ENCODE peak calls at places on chromosomes 12 and 14, in four cellular contexts. P is right cardiac atrium, W is Peyer's patch, S is transverse colon. R is an unnamed sample. For H3K4me1, the result is how much of the 10 kb centered on the place peaks cover.

GRCh38 chr12:24407884-24408283 is 458.4 kb upstream of the SOX5 start:
- DNase-seq in P (no peak), W (no peak), S (no peak), R (no peak)

GRCh38 chr14:69141550-69141949 is 11.4 kb downstream of the DCAF5 start:
- DNase-seq in P (no peak), W (no peak), S (no peak), R (no peak)

GRCh38 chr14:65879218-65880009 is 466.9 kb downstream of the FUT8 start:
- DNase-seq in P (no peak), W (no peak), S (no peak), R (no peak)

GRCh38 chr12:12582895-12583303 is 20.2 kb upstream of the DUSP16 start:
- DNase-seq in P (no peak), W (no peak), S (no peak), R (no peak)

GRCh38 chr12:1865284-1865866 is 45.0 kb downstream of the LRTM2 start:
- DNase-seq in P (no peak), W (no peak), S (no peak), R (no peak)

GRCh38 chr12:123761841-123762714 is at the start of gene DNAH10:
- DNase-seq in P (peak), W (peak), S (peak), R (peak)

GRCh38 chr14:62077676-62078261 is 315.5 kb downstream of the SNAPC1 start:
- DNase-seq in P (no peak), W (no peak), S (no peak), R (no peak)

GRCh38 chr14:99850705-99851104 is 57.5 kb downstream of the EML1 start:
- DNase-seq in P (no peak), W (no peak), S (no peak), R (no peak)

GRCh38 chr12:78885466-78885865 is 20.9 kb downstream of the SYT1 start:
- DNase-seq in P (no peak), W (no peak), S (no peak), R (no peak)
- H3K4me1 ChIP-seq in P (under half), W (under half), S (under half), R (under half)

GRCh38 chr12:113065126-113066007 is 8.8 kb downstream of the DTX1 start:
- DNase-seq in P (no peak), W (no peak), S (no peak), R (no peak)
- H3K4me3 ChIP-seq in P (no peak), W (no peak), S (no peak), R (no peak)

GRCh38 chr12:122097641-122098364 is 19.2 kb downstream of the MLXIP start:
- DNase-seq in P (peak), W (peak), S (peak), R (peak)
- H3K4me1 ChIP-seq in P (under half), W (under half), S (half or more), R (under half)

DNA sequence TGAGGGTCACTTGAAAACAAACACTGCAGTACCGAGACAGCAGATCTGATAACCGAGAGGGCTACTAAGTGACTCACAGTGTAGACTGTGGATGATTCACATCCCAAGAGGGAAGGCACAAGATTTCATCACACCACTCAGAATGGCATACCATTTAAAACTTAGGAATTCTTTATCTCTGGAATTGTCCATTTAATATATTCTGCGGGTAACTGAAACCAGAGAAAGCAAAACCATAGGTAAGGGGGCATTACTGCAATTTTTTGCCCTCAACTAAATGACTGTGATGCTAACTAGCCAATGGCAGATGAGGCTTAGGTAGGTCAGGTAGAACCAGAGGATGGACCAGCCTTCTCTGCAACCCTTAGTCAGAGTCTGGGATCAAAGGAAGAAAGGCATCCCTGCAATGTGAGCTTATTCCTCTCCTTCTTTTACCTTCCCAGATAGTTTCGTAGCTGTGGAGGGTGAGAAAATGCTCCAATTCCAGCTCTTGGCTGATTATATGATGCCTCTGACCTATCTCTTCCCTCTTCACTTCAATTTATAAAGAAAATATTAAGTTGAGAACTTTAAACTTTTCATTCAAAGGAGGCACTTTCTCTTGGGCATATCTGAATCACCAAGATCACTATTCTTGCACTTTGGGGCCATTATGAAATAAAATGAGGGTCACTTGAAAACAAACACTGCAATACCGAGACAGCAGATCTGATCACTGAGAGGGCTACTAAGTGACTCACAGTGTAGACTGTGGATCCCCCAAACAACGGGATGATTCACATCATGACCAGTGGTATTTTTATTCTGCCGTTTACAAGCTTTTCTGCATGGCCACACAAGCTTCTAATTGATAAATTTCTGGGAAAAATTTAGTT is 6.8 kb downstream of the ART4 start:
- DNase-seq in P (no peak), W (no peak), S (no peak), R (no peak)
- H3K4me3 ChIP-seq in P (peak), W (no peak), S (no peak), R (no peak)

DNA sequence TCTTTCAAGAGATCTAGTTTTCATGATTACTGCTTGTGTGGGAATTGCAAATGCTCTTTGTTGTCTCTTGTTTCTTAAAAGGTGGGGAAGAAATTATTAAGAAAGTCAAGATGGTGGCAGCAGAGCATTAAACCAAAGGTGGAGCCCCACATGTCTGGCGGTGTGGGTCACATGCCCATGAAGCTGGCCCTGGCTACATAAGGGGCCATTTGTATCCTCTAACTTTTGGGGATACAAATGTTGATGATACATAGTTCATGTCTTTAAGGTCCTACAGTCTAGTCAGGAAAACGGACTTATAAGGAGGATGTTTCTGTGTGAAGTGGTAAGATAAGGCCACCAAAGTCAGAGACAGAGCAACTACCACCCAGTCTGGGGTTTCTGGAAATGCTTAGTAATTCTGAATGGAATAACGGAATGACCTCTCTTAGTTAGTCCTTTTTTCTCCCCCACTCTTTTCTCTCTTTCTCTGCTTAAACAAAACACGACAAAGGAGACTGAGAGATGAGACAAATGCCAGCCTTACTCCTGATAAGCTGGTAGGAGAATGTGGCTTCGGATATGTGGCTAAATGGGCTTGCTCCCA is 39.9 kb upstream of the PTHLH start:
- DNase-seq in P (no peak), W (no peak), S (no peak), R (no peak)
- H3K4me1 ChIP-seq in P (under half), W (under half), S (under half), R (under half)

DNA sequence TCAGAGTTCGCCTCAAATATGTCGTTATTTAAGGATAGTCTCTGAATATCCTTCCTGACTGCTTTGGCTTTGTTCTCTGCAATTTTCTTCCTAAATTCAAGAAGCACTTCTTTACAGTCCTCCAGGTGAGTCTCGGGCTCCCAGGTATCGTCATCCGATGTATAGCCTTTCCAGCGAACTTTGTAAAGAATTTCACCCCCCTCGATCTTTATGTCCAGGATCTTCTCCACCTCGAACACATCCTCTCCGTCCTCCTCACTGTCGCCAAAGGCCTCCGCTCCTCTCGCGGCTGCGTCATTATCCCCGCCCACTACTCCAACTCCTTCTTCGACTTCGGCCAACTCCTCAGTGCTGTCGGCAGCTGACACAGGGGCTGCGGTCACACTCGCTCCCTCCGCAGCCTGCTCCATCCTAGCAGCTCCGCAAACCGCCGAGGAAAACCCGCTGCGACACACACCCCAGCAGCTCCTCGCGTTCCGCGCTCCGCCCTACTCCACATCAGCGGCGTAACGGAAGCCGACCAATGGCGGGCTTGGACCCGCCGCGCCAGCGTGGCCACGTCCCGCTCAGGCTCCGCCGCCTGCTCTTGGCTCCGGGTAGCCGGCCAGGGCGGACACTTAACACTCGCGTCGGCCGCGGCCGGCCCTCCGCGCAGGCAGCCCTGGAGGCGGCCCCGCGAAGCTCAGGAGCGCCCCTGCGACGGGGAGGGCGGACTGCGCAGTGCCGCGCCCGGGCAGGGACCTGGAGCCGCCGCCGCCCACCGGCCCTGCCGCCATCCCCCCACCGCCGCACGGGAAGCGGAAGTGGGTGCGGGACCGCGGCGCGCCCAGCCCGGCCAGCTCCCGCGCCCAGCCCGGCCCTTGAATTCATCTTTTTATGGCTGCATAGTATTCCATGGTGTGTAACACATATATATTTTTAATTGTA is 4.1 kb downstream of the CD163L1 start:
- DNase-seq in P (peak), W (peak), S (peak), R (peak)
- H3K4me3 ChIP-seq in P (peak), W (peak), S (peak), R (peak)

DNA sequence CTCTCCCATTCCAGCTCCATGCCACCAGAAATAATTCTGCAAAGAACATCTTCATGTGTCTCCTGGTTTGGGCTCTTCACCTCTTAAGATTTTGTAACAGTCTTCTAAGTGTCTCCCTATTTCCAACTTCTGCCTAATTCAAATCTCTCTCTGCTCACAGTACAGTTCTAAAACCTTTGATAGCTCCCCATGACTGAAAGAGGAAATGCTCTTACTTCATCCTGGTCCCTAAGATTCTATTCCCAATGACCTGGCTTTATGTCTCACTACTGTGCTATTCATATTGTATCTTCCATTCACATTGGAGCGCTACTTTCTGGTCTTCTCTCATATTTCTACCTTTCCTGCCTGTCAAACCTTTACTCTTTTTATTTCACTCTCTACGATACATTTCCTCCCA is 1.6 kb downstream of the AMN1 start:
- DNase-seq in P (no peak), W (no peak), S (no peak), R (no peak)
- H3K4me1 ChIP-seq in P (under half), W (under half), S (under half), R (under half)

R was measured in left lung.